ENCODE peak calls at places on chromosomes 1 and 21, in seven cellular contexts. Z, S, W, I, T, E and N are unnamed samples.

GRCh38 chr1:16126738-16127515 is 28.9 kb downstream of the EPHA2 start:
- DNase-seq in S (no peak), Z (no peak), E (peak), W (no peak), T (no peak), I (no peak), N (no peak)

GRCh38 chr1:27122652-27123051 is 32.3 kb downstream of the SLC9A1 start:
- DNase-seq in W (peak), E (no peak), S (peak), I (peak), Z (no peak), T (peak), N (no peak)

GRCh38 chr1:54882483-54882882 is 4.5 kb downstream of the DHCR24 start:
- DNase-seq in I (no peak), T (peak), W (no peak), S (no peak), Z (no peak), E (no peak), N (no peak)

GRCh38 chr1:74522143-74522542 is 9.7 kb upstream of the LRRC53 start:
- DNase-seq in S (no peak), E (no peak), T (no peak), Z (no peak), I (no peak), W (no peak), N (no peak)

GRCh38 chr1:179061360-179062282 is 20.2 kb upstream of the TOR3A start:
- DNase-seq in T (no peak), Z (no peak), S (no peak), E (no peak), I (no peak), W (no peak), N (no peak)

GRCh38 chr1:185291647-185292046 is 25.4 kb downstream of the IVNS1ABP start:
- DNase-seq in S (no peak), Z (no peak), T (no peak), E (no peak), I (no peak), W (no peak), N (no peak)

GRCh38 chr1:114458208-114458777 is 52.7 kb downstream of the TRIM33 start:
- DNase-seq in T (peak), I (no peak), W (no peak), E (no peak), Z (no peak), S (no peak), N (no peak)

GRCh38 chr21:16908087-16908486 is 604.8 kb upstream of the CXADR start:
- DNase-seq in Z (no peak), T (no peak), E (no peak), S (no peak), W (no peak), I (peak), N (no peak)

GRCh38 chr1:215526147-215526845 is 40.8 kb upstream of the KCTD3 start:
- DNase-seq in W (no peak), S (no peak), Z (no peak), T (peak), I (no peak), E (no peak), N (no peak)

GRCh38 chr21:43361493-43362296 is 65.2 kb downstream of the SIK1 start:
- DNase-seq in S (peak), E (no peak), W (no peak), Z (no peak), T (peak), I (peak), N (peak)

GRCh38 chr1:50271968-50272578 is 151.2 kb downstream of the DMRTA2 start:
- DNase-seq in I (no peak), S (peak), T (no peak), Z (no peak), W (peak), E (no peak), N (peak)

GRCh38 chr21:43609501-43610340 is 49.6 kb downstream of the HSF2BP start:
- DNase-seq in W (no peak), E (no peak), S (peak), I (peak), Z (no peak), T (peak), N (peak)

GRCh38 chr1:228316589-228317387 is 89.8 kb downstream of the TRIM11 start:
- DNase-seq in E (no peak), T (no peak), W (no peak), S (no peak), Z (no peak), I (peak), N (no peak)

DNA sequence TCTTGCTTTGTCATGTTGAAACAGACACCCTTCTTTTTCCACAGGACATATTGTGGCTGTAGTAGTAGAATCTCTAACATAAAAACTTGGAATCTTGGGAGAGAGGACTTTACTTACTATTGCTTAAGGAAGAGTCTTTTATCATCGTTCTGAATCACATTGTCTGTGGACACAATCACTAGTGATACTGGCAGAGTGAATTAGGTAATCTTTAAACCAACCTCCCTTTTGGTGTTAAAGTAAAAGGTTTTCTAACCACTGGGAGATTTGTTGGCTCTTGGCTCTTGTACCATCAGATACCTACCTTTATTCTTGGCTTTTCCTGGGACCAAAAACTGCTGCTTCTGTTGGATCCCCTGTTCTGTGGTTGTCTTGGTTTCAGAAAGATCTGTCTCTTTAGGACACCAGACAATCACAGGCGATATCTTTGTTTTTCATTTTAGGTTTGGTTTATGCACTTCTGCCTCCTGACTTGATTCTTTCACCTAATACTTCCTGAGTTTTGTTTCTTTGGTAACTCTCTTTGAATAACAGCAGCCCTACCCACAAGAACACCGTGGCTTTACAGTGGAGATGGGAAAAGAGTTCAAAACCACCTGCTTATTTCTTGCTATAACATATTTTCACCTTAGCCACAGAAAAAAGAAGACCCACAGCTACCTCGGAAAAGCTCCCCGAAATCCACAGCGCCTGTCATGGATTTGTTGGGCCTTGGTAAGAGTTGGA is 36.6 kb upstream of the ZFP69B start:
- DNase-seq in T (no peak), I (no peak), E (no peak), W (no peak), S (no peak), Z (no peak), N (no peak)
- H3K27ac ChIP-seq in T (no peak), I (no peak), E (no peak), W (no peak), S (no peak), Z (no peak), N (no peak)

DNA sequence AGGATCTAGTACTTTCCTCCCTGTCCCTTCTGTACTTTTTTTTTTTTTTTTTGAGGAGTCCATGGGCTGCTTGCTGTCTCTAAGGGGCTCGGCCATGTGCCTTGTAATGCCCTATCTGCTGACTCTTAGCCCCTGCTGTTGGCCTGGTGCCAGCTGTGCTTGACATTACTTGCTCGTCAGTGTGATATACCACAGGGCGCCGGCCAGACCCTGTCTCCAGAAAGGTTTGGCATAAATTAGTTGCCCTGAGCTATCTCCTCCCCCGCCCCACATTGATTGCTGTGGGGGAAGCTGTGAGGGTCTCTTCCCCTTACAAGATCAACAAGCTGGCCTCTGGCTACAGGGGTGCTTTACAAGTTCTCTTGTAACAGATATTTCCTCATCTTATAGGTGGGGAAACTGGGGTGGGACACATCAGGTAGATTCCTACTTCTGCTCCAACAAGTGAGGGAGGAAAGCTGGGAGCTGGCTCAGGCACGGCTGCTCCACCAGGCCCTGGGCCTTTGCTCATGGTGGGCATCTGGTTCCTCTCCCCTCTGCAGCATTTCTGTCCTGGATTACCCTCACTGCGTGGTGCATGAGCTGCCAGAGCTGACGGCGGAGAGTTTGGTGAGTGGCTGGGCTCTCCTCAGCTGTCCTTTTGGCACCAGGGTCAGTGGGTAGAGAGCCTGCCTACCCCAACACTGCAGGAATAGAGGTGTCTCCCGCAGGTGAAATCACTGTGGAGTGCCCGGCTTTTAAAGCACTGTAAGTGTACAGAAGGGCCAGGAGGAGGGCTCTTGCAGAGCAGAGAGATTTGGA is 15.6 kb downstream of the STRIP1 start:
- DNase-seq in S (no peak), I (no peak), W (no peak), Z (no peak), T (no peak), E (no peak), N (no peak)
- TF ChIP-seq POLR2A in S (no peak), I (no peak), W (no peak), Z (no peak), T (no peak), E (no peak), N (no peak)

DNA sequence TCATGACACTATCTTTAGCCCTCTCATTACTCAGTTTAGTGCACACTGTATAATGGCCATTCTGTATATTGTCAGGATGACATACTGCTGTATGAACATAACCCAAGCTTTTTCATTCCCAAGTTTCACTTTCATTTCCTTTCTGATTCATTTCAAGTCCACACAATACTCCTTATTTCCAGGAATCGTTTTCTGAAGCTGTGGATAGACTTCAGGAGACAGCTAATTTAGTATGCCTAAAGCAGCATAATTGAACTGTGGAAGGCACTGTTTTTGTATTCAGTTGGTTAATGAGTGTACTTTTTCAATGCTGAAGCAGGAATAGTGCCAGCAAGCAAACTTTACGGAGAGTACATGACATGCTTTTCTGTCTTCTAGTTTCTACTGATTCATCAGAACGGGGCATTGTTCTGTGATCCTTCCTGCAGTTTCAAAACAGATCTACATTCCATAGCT is 578.5 kb upstream of the ZP4 start:
- DNase-seq in T (peak), I (no peak), W (no peak), S (no peak), E (no peak), Z (no peak), N (no peak)
- H3K27ac ChIP-seq in T (no peak), I (no peak), W (no peak), S (no peak), E (no peak), Z (peak), N (no peak)

GRCh38 chr1:67686272-67687197 is 1.5 kb downstream of the GADD45A start:
- DNase-seq in S (peak), E (peak), Z (no peak), W (peak), T (peak), I (peak), N (peak)
- TF ChIP-seq POLR2A in S (peak), E (no peak), Z (no peak), W (peak), T (peak), I (no peak), N (no peak)